ENCODE peak calls at places on chromosomes 16 and 17, in eight cellular contexts. E, B, Z, D, U, Q, V and M are unnamed samples.

GRCh38 chr17:2700031-2700490 is 11.5 kb downstream of the CLUH start:
- DNase-seq in V (peak), D (no peak), E (no peak), Z (peak), Q (no peak), U (no peak), B (peak), M (peak)

GRCh38 chr16:82862057-82862456 is 235.3 kb downstream of the CDH13 start:
- DNase-seq in E (no peak), Z (no peak), V (no peak), D (no peak), B (no peak), U (no peak), Q (no peak), M (no peak)

GRCh38 chr17:70168979-70169706 is at the start of gene KCNJ2:
- DNase-seq in B (peak), E (peak), V (peak), D (peak), U (no peak), Z (peak), Q (peak), M (peak)

GRCh38 chr16:65120811-65121721 is 797 bp downstream of the CDH11 start:
- DNase-seq in D (peak), E (no peak), U (no peak), V (no peak), Z (peak), B (no peak), Q (peak), M (no peak)

GRCh38 chr17:41544497-41544896 is 16.4 kb upstream of the KRT19 start:
- DNase-seq in B (no peak), Q (peak), U (no peak), Z (no peak), E (no peak), D (peak), V (no peak), M (no peak)

GRCh38 chr17:67441052-67441738 is 64.1 kb downstream of the PITPNC1 start:
- DNase-seq in D (peak), E (no peak), B (no peak), Z (no peak), V (no peak), U (peak), Q (peak), M (no peak)

GRCh38 chr16:56672761-56673536 is 3.3 kb downstream of the MT1H start:
- DNase-seq in U (no peak), V (no peak), Q (no peak), D (no peak), E (no peak), Z (no peak), B (no peak), M (no peak)

GRCh38 chr17:34847939-34848338 is 113.3 kb downstream of the CCT6B start:
- DNase-seq in B (no peak), Q (no peak), U (no peak), E (no peak), V (no peak), Z (no peak), D (no peak), M (no peak)

GRCh38 chr16:11181889-11182279 is 74.1 kb downstream of the SOCS1 start:
- DNase-seq in Q (no peak), E (no peak), D (no peak), U (no peak), V (peak), Z (no peak), B (no peak), M (no peak)

GRCh38 chr17:75740631-75741077 is 19.4 kb downstream of the ITGB4 start:
- DNase-seq in V (no peak), D (no peak), U (no peak), Z (no peak), E (no peak), Q (no peak), B (no peak), M (no peak)

GRCh38 chr17:40517286-40517662 is 15.9 kb upstream of the TNS4 start:
- DNase-seq in Q (no peak), V (no peak), Z (no peak), E (no peak), D (no peak), U (no peak), B (no peak), M (peak)

GRCh38 chr16:89383095-89384003 is 107.0 kb downstream of the ANKRD11 start:
- DNase-seq in Q (no peak), E (peak), Z (no peak), B (no peak), V (peak), D (peak), U (no peak), M (no peak)

GRCh38 chr16:1580956-1581355 is 30.9 kb downstream of the IFT140 start:
- DNase-seq in B (no peak), Q (no peak), Z (no peak), E (no peak), D (no peak), U (no peak), V (no peak), M (no peak)

GRCh38 chr16:79047337-79047736 is 553.2 kb downstream of the MAF start:
- DNase-seq in Z (no peak), D (no peak), V (no peak), B (no peak), E (peak), Q (peak), U (no peak), M (no peak)
- TF ChIP-seq CTCF in Z (peak), D (peak), V (peak), B (peak), E (peak), Q (peak), U (peak), M (no peak)

DNA sequence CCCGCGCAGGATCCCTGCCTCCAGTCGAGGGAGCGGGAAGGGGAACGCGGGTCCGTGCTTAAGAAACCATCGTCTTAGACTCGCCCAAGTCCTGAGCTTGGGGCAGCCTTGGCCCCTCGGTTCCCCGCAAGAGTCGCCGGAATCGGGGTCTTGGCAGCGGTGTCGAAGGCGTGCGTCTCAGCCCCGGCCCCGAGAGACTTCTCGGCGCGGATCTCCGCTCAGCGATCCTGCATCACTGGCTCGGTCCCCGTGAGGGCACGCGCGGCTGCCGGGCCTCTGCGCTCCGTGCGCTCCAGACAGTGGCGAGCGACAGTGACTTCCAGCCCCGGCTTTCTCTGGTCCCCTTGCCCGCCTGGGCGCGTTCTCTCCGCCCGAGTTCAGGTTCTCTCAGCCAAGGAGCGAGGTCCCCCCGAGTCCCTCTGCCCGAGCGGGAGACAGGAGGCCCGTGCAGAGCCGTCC is 383 bp downstream of the HS3ST3A1 start:
- DNase-seq in U (no peak), D (peak), Z (peak), V (no peak), B (no peak), E (peak), Q (no peak), M (no peak)
- H3K4me3 ChIP-seq in U (no peak), D (peak), Z (peak), V (peak), B (peak), E (peak), Q (no peak), M (peak)

GRCh38 chr17:32916134-32916533 is 11.8 kb upstream of the TMEM98 start:
- DNase-seq in U (no peak), V (no peak), E (no peak), Z (no peak), Q (no peak), D (no peak), B (no peak), M (no peak)
- H3K27ac ChIP-seq in U (no peak), V (no peak), E (no peak), Z (no peak), Q (no peak), D (no peak), B (no peak), M (no peak)

GRCh38 chr17:7857724-7858486 is at the start of gene CYB5D1:
- DNase-seq in D (peak), U (peak), E (peak), Z (peak), B (peak), Q (peak), V (peak), M (peak)
- TF ChIP-seq CTCF in D (no peak), U (no peak), E (no peak), Z (no peak), B (no peak), Q (no peak), V (no peak), M (no peak)

GRCh38 chr17:36195474-36196098 is 972 bp downstream of the CCL3L1 start:
- DNase-seq in V (no peak), Q (no peak), E (no peak), U (no peak), B (no peak), D (no peak), Z (no peak), M (no peak)

GRCh38 chr17:36197389-36197708 is 791 bp upstream of the CCL3L1 start:
- DNase-seq in Z (no peak), U (no peak), B (no peak), E (no peak), D (no peak), Q (no peak), V (no peak), M (no peak)

GRCh38 chr17:36198831-36199465 is 2.4 kb upstream of the CCL3L1 start:
- DNase-seq in U (no peak), V (no peak), Q (no peak), B (no peak), E (no peak), Z (no peak), D (no peak), M (no peak)

DNA sequence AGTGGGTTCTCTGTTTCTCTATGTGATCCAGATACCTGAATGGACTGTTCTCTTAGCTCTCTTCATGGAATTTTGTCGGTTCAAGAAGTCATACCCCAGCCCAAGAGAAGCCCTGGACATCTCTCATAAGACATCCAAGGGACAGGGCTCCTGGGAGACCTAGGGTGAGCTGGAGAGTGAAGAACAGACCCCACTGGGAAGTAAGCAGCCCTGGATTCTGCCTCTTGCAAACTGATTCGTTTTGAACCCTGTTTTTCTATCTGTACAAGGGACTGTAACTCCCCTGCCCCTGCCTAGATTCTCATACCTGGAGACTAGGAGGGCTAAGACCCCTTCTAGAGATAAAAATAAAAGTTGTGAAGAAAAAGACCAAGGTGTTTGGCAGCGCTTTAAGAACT is 460 bp downstream of the CCL3L1 start:
- DNase-seq in U (no peak), Z (no peak), D (no peak), B (no peak), Q (no peak), E (no peak), V (no peak), M (no peak)
- H3K4me3 ChIP-seq in U (no peak), Z (no peak), D (no peak), B (no peak), Q (no peak), E (no peak), V (no peak), M (no peak)

GRCh38 chr17:39402890-39403605 is 1.6 kb upstream of the FBXL20 start:
- DNase-seq in U (no peak), V (no peak), D (no peak), B (no peak), Z (no peak), E (no peak), Q (no peak), M (no peak)
- H3K27ac ChIP-seq in U (no peak), V (no peak), D (no peak), B (no peak), Z (no peak), E (no peak), Q (no peak), M (no peak)